ENCODE peak calls at places on chromosomes 4 and X, in four cellular contexts. I is H1, M is HepG2, S is GM12878. K is an unnamed sample.

GRCh38 chr4:2436301-2436700 is 17.5 kb downstream of the CFAP99 start:
- DNase-seq in I (no peak), M (no peak), S (no peak), K (peak; percentile 86)

GRCh38 chr4:168291242-168291641 is 27.3 kb downstream of the DDX60 start:
- DNase-seq in I (no peak), M (no peak), S (no peak), K (no peak)

GRCh38 chr4:185112104-185112503 is 31.0 kb upstream of the SLC25A4 start:
- DNase-seq in I (no peak), M (peak; percentile 31), S (no peak), K (no peak)

GRCh38 chr4:102586002-102586643 is 85.0 kb downstream of the NFKB1 start:
- DNase-seq in I (no peak), M (no peak), S (peak; percentile 51), K (no peak)

GRCh38 chrX:50920132-50920531 is 9.6 kb downstream of the BMP15 start:
- DNase-seq in I (no peak), M (peak; percentile 1), S (no peak), K (no peak)

GRCh38 chr4:83054928-83055327 is 19.9 kb downstream of the COPS4 start:
- DNase-seq in I (no peak), M (no peak), S (no peak), K (peak; percentile 10)

GRCh38 chr4:67167849-67168248 is 377.5 kb downstream of the CENPC start:
- DNase-seq in I (no peak), M (no peak), S (no peak), K (no peak)

GRCh38 chrX:55818673-55819375 is 101.3 kb downstream of the RRAGB start:
- DNase-seq in I (no peak), M (no peak), S (no peak), K (no peak)

GRCh38 chr4:154622598-154622997 is 10.1 kb upstream of the FGG start:
- DNase-seq in I (no peak), M (peak; percentile 66), S (no peak), K (peak; percentile 31)

GRCh38 chr4:184110452-184110851 is 107.2 kb downstream of the ENPP6 start:
- DNase-seq in I (no peak), M (no peak), S (no peak), K (no peak)

GRCh38 chr4:164866817-164867490 is 10.0 kb upstream of the APELA start:
- DNase-seq in I (peak; percentile 63), M (no peak), S (no peak), K (no peak)

GRCh38 chr4:87973283-87974169 is 2.0 kb upstream of the SPP1 start:
- DNase-seq in I (peak; percentile 38), M (peak; percentile 63), S (no peak), K (peak; percentile 66)

GRCh38 chrX:98338544-98338943 is 1454.8 kb downstream of the RPA4 start:
- DNase-seq in I (no peak), M (no peak), S (no peak), K (no peak)

DNA sequence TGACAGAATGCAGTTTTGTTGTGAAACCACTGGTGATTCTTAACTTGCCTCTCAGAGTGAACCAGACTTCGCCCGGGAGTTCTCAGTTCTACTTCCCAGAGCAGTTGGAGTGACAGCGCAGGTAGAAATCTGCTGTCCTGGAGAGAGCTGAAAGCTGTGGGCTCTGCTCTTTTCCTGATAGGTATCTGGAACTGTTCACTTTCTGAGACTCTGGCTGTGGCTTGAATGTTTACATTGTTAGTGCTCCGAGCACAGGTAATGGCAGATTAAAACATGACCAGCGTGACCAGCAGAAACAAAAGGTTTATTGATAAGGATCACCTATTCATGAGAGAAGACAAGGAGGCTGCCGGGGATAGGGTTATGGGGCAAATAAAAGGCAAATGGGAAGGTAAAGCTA is 360.8 kb downstream of the BMPR1B start:
- DNase-seq in I (no peak), M (no peak), S (no peak), K (no peak)
- TF ChIP-seq MAX in I (no peak), M (no peak), S (no peak), K (no peak)

DNA sequence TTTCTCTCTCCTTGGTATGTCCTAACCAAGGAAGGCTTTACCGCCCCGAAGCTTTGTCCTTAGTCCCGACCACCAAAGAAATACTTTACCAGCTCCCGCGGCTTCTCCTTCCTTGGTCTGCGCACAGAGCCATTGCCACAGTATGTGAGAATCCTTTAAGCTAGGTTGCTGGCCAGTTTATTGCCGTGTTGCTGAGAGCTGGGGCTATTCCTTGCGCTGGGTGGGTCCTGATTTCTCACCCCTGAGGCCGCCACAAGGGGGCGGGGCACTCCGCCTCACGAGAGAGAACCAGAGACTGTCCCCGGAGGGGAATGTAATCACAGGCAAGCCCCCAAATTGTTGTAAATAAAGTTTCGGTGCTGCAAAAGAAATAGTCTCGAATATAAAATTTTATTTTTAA is 331.0 kb upstream of the PCDH10 start:
- DNase-seq in I (peak; percentile 49), M (no peak), S (no peak), K (peak; percentile 1)
- TF ChIP-seq TCF12 in I (no peak), M (no peak), S (no peak), K (no peak)

GRCh38 chr4:156962551-156962974 is 9.0 kb downstream of the PDGFC start:
- DNase-seq in I (no peak), M (peak; percentile 66), S (no peak), K (no peak)
- TF ChIP-seq YY1 in I (no peak), M (no peak), S (no peak), K (no peak)

DNA sequence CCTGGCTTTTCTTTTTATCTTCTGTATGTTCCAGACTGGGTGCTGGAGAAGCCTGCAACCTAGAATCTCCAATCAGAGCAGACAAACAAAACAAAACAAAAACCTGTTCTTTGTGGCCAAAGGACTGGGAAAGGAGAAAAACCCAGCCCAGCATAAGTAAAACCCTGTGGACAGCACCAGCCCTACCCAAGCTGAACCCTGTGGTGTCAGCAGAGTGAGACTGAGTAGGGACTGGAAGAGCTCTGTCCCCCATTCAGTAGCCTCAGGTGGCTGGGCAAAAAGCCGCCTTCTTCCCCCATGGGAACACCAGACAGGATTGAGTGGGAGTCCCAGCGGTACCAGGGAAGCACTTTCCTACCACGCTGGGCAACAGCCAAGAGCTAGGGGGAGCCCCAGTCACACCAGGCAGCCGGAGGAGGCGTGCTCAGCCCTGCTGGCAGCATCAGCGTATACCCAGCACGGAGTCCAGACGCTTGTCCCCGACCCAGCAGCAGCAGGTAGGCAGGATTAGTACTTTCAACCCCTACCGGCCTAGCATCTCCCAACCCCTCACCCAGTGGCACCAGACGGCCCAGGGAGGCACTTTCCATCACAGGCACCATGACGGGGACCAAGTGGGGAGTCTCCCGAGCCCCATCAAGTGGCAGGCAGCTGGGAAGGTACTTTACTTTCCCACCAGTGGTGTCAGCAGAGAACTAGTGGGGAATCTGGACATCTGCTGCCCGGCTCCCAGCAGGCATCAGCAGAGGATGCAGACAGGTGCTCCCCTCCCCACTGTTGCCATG is 8.6 kb upstream of the JADE3 start:
- DNase-seq in I (peak; percentile 50), M (peak; percentile 69), S (peak; percentile 48), K (peak; percentile 82)
- TF ChIP-seq MAX in I (peak; percentile 47), M (peak; percentile 18), S (no peak), K (peak; percentile 72)

GRCh38 chr4:41693629-41694028 is 54.9 kb downstream of the PHOX2B start:
- DNase-seq in I (no peak), M (peak; percentile 16), S (no peak), K (peak; percentile 27)
- TF ChIP-seq TCF12 in I (no peak), M (no peak), S (no peak), K (no peak)

GRCh38 chr4:105600951-105601350 is 48.5 kb downstream of the ARHGEF38 start:
- DNase-seq in I (no peak), M (no peak), S (no peak), K (no peak)
- TF ChIP-seq YY1 in I (no peak), M (no peak), S (no peak), K (no peak)

K was measured in SK-N-SH.